ENCODE peak calls at places on chromosomes 1 and 21, in six cellular contexts. One of them, this sample, is unnamed. For H3K4me1, the result is how much of the 10 kb centered on the place peaks cover.

GRCh38 chr1:66283583-66284041 is 250.3 kb upstream of the SGIP1 start:
- DNase-seq in thoracic aorta: no peak
- DNase-seq in uterus: no peak
- DNase-seq in astrocyte: peak
- DNase-seq in left ventricle myocardium inferior: no peak
- DNase-seq in HCT116: no peak
- DNase-seq in this sample: peak

GRCh38 chr1:147641695-147642592 is 28.4 kb downstream of the ACP6 start:
- DNase-seq in thoracic aorta: peak
- DNase-seq in uterus: peak
- DNase-seq in astrocyte: peak
- DNase-seq in left ventricle myocardium inferior: no peak
- DNase-seq in HCT116: peak
- DNase-seq in this sample: peak

GRCh38 chr1:200154069-200154767 is 126.7 kb downstream of the NR5A2 start:
- DNase-seq in thoracic aorta: no peak
- DNase-seq in uterus: no peak
- DNase-seq in astrocyte: peak
- DNase-seq in left ventricle myocardium inferior: no peak
- DNase-seq in HCT116: no peak
- DNase-seq in this sample: peak

GRCh38 chr21:15592271-15592860 is 137.4 kb upstream of the USP25 start:
- DNase-seq in thoracic aorta: no peak
- DNase-seq in uterus: no peak
- DNase-seq in astrocyte: peak
- DNase-seq in left ventricle myocardium inferior: no peak
- DNase-seq in HCT116: peak
- DNase-seq in this sample: no peak

GRCh38 chr1:169601096-169601881 is 15.0 kb upstream of the F5 start:
- DNase-seq in thoracic aorta: no peak
- DNase-seq in uterus: no peak
- DNase-seq in astrocyte: peak
- DNase-seq in left ventricle myocardium inferior: no peak
- DNase-seq in HCT116: no peak
- DNase-seq in this sample: no peak

GRCh38 chr1:51671527-51672325 is 54.8 kb downstream of the OSBPL9 start:
- DNase-seq in thoracic aorta: no peak
- DNase-seq in uterus: no peak
- DNase-seq in astrocyte: peak
- DNase-seq in left ventricle myocardium inferior: no peak
- DNase-seq in HCT116: no peak
- DNase-seq in this sample: no peak

GRCh38 chr1:31736675-31737074 is 27.5 kb downstream of the ADGRB2 start:
- DNase-seq in thoracic aorta: no peak
- DNase-seq in uterus: no peak
- DNase-seq in astrocyte: no peak
- DNase-seq in left ventricle myocardium inferior: no peak
- DNase-seq in HCT116: no peak
- DNase-seq in this sample: no peak

GRCh38 chr1:12516741-12517140 is 101.3 kb downstream of the DHRS3 start:
- DNase-seq in thoracic aorta: no peak
- DNase-seq in uterus: no peak
- DNase-seq in astrocyte: no peak
- DNase-seq in left ventricle myocardium inferior: no peak
- DNase-seq in HCT116: no peak
- DNase-seq in this sample: no peak

GRCh38 chr1:87348346-87349019 is 19.8 kb downstream of the LMO4 start:
- DNase-seq in thoracic aorta: no peak
- DNase-seq in uterus: no peak
- DNase-seq in astrocyte: no peak
- DNase-seq in left ventricle myocardium inferior: no peak
- DNase-seq in HCT116: no peak
- DNase-seq in this sample: no peak

GRCh38 chr1:14787604-14788003 is 189.1 kb downstream of the KAZN start:
- DNase-seq in thoracic aorta: no peak
- DNase-seq in uterus: no peak
- DNase-seq in astrocyte: no peak
- DNase-seq in left ventricle myocardium inferior: no peak
- DNase-seq in HCT116: no peak
- DNase-seq in this sample: peak

GRCh38 chr1:65948609-65949229 is 156.0 kb downstream of the PDE4B start:
- DNase-seq in thoracic aorta: no peak
- DNase-seq in uterus: peak
- DNase-seq in astrocyte: peak
- DNase-seq in left ventricle myocardium inferior: no peak
- DNase-seq in HCT116: peak
- DNase-seq in this sample: no peak

GRCh38 chr1:15540201-15540600 is 13.6 kb downstream of the DNAJC16 start:
- DNase-seq in thoracic aorta: no peak
- DNase-seq in uterus: no peak
- DNase-seq in astrocyte: peak
- DNase-seq in left ventricle myocardium inferior: no peak
- DNase-seq in HCT116: no peak
- DNase-seq in this sample: no peak

GRCh38 chr1:37020653-37021277 is 13.6 kb downstream of the GRIK3 start:
- DNase-seq in thoracic aorta: no peak
- DNase-seq in uterus: no peak
- DNase-seq in astrocyte: no peak
- DNase-seq in left ventricle myocardium inferior: no peak
- DNase-seq in HCT116: no peak
- DNase-seq in this sample: no peak

GRCh38 chr1:202244841-202245261 is 51.3 kb downstream of the LGR6 start:
- DNase-seq in thoracic aorta: no peak
- DNase-seq in uterus: no peak
- DNase-seq in astrocyte: no peak
- DNase-seq in left ventricle myocardium inferior: no peak
- DNase-seq in HCT116: no peak
- DNase-seq in this sample: no peak

GRCh38 chr1:43671626-43672330 is 21.8 kb downstream of the KDM4A start:
- DNase-seq in thoracic aorta: no peak
- DNase-seq in uterus: no peak
- DNase-seq in astrocyte: peak
- DNase-seq in left ventricle myocardium inferior: no peak
- DNase-seq in HCT116: no peak
- DNase-seq in this sample: peak

GRCh38 chr1:59901770-59902388 is 24.7 kb downstream of the CYP2J2 start:
- DNase-seq in thoracic aorta: no peak
- DNase-seq in uterus: no peak
- DNase-seq in astrocyte: peak
- DNase-seq in left ventricle myocardium inferior: no peak
- DNase-seq in HCT116: no peak
- DNase-seq in this sample: no peak

GRCh38 chr1:71157151-71157550 is 76.3 kb upstream of the ZRANB2 start:
- DNase-seq in thoracic aorta: no peak
- DNase-seq in uterus: no peak
- DNase-seq in astrocyte: no peak
- DNase-seq in left ventricle myocardium inferior: no peak
- DNase-seq in HCT116: no peak
- DNase-seq in this sample: no peak

GRCh38 chr1:160681067-160681890 is 30.3 kb downstream of the CD48 start:
- DNase-seq in thoracic aorta: no peak
- DNase-seq in uterus: peak
- DNase-seq in astrocyte: no peak
- DNase-seq in left ventricle myocardium inferior: peak
- DNase-seq in HCT116: peak
- DNase-seq in this sample: peak

DNA sequence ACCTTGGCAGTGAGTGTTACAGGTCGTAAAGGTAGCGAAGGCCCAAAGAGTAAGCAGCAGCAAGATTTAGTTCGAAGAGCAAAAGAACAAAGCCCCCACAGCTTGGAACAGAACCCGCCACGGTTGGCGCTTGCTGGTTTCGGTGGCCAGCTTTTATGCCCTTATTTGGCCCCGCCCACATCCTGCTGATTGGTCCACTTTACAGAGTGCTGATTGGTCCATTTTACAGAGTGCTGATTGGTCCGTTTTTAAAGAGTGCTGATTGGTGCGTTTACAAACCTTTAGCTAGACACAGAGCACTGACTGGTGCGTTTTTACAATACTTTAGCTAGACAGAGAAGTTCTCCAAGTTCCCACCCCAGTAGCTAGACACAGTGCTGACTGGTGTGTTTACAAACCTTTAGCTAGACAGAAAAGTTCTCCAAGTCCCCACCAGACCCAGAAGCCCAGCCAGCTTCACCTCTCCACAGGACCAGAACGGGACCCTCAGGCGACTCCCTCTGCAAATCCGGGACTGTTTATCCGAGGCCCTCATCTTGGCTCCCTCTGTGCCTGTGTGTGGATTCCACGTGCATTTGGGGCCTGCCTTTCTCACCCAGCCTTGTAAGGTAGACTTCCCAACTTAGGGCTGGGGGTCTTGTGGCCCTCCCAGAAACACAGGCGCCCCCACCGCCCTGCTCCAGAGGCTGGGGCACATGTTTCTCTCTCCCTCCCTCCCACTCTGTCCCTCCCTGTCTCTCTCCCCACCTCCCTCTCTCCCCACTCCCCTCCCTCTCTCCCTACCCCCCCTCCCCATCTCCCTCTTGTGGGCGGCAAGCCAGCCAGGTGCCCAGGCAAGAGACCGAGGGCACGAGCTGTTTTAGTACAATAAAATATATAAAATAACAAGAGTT is 12.6 kb downstream of the FTCD start:
- DNase-seq in thoracic aorta: no peak
- DNase-seq in uterus: peak
- DNase-seq in astrocyte: no peak
- DNase-seq in left ventricle myocardium inferior: no peak
- DNase-seq in HCT116: no peak
- DNase-seq in this sample: no peak
- TF ChIP-seq CTCF in thoracic aorta: no peak
- TF ChIP-seq CTCF in uterus: no peak
- TF ChIP-seq CTCF in astrocyte: no peak
- TF ChIP-seq CTCF in left ventricle myocardium inferior: no peak
- TF ChIP-seq CTCF in HCT116: no peak
- TF ChIP-seq CTCF in this sample: no peak

DNA sequence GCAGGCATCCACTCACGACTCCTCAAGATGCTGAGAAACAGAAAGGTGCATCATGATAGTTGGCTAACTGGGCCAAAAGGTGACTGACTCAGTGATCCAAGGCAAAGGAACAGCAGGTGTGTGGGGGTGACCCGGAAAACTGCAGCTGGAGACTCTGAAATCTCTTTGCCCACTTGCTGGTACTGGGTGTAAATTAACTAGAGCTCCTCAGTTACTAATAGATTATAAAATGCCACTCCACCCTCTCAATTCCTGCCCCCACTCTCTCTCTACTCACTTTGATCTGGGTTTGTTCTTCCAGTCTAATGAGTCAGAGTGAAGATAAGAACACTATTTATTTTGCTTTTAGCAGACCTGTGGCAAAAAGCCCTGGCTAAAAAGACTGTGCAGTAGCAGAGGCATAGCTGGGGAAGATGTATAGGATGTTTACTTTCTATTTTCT is 7.2 kb upstream of the PIGC start:
- DNase-seq in thoracic aorta: no peak
- DNase-seq in uterus: no peak
- DNase-seq in astrocyte: peak
- DNase-seq in left ventricle myocardium inferior: no peak
- DNase-seq in HCT116: no peak
- DNase-seq in this sample: no peak
- H3K27ac ChIP-seq in thoracic aorta: no peak
- H3K27ac ChIP-seq in uterus: no peak
- H3K27ac ChIP-seq in astrocyte: no peak
- H3K27ac ChIP-seq in left ventricle myocardium inferior: peak
- H3K27ac ChIP-seq in HCT116: no peak
- H3K27ac ChIP-seq in this sample: no peak

DNA sequence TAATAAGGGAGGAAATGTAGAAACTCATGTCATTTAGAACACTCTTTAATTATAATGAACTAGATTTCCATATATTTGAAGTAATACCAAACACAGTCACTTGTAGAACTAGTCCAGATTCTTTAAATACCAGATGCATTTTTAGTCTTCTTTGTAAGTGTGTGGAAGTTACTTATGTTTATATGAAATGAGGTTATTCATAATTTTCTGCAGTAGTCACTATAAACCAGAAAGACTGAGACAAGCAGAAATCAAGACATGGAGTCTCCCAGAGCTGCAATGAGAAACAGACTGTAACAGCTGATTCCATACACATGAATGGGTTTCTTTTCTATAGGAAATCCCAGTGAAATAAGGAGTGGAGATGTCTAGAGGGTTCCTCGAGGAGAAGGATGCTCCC is 216.6 kb upstream of the ZP4 start:
- DNase-seq in thoracic aorta: no peak
- DNase-seq in uterus: no peak
- DNase-seq in astrocyte: peak
- DNase-seq in left ventricle myocardium inferior: no peak
- DNase-seq in HCT116: no peak
- DNase-seq in this sample: no peak
- H3K4me1 ChIP-seq in thoracic aorta: under half
- H3K4me1 ChIP-seq in uterus: under half
- H3K4me1 ChIP-seq in astrocyte: under half
- H3K4me1 ChIP-seq in left ventricle myocardium inferior: under half
- H3K4me1 ChIP-seq in HCT116: under half
- H3K4me1 ChIP-seq in this sample: under half

GRCh38 chr1:25486602-25487001 is 55.9 kb downstream of the MACO1 start:
- DNase-seq in thoracic aorta: no peak
- DNase-seq in uterus: no peak
- DNase-seq in astrocyte: peak
- DNase-seq in left ventricle myocardium inferior: no peak
- DNase-seq in HCT116: no peak
- DNase-seq in this sample: no peak
- TF ChIP-seq CTCF in thoracic aorta: no peak
- TF ChIP-seq CTCF in uterus: no peak
- TF ChIP-seq CTCF in astrocyte: peak
- TF ChIP-seq CTCF in left ventricle myocardium inferior: no peak
- TF ChIP-seq CTCF in HCT116: no peak
- TF ChIP-seq CTCF in this sample: peak

GRCh38 chr1:46465981-46466476 is 23.6 kb upstream of the DMBX1 start:
- DNase-seq in thoracic aorta: no peak
- DNase-seq in uterus: no peak
- DNase-seq in astrocyte: no peak
- DNase-seq in left ventricle myocardium inferior: no peak
- DNase-seq in HCT116: no peak
- DNase-seq in this sample: no peak
- H3K27ac ChIP-seq in thoracic aorta: no peak
- H3K27ac ChIP-seq in uterus: no peak
- H3K27ac ChIP-seq in astrocyte: no peak
- H3K27ac ChIP-seq in left ventricle myocardium inferior: no peak
- H3K27ac ChIP-seq in HCT116: no peak
- H3K27ac ChIP-seq in this sample: no peak

GRCh38 chr1:218374972-218375371 is 29.8 kb downstream of the TGFB2 start:
- DNase-seq in thoracic aorta: no peak
- DNase-seq in uterus: no peak
- DNase-seq in astrocyte: peak
- DNase-seq in left ventricle myocardium inferior: no peak
- DNase-seq in HCT116: no peak
- DNase-seq in this sample: peak
- H3K4me1 ChIP-seq in thoracic aorta: under half
- H3K4me1 ChIP-seq in uterus: under half
- H3K4me1 ChIP-seq in astrocyte: half or more
- H3K4me1 ChIP-seq in left ventricle myocardium inferior: half or more
- H3K4me1 ChIP-seq in HCT116: under half
- H3K4me1 ChIP-seq in this sample: half or more

GRCh38 chr21:38333290-38334272 is 76.8 kb downstream of the KCNJ15 start:
- DNase-seq in thoracic aorta: no peak
- DNase-seq in uterus: no peak
- DNase-seq in astrocyte: no peak
- DNase-seq in left ventricle myocardium inferior: peak
- DNase-seq in HCT116: no peak
- DNase-seq in this sample: no peak
- TF ChIP-seq CTCF in thoracic aorta: no peak
- TF ChIP-seq CTCF in uterus: no peak
- TF ChIP-seq CTCF in astrocyte: peak
- TF ChIP-seq CTCF in left ventricle myocardium inferior: peak
- TF ChIP-seq CTCF in HCT116: no peak
- TF ChIP-seq CTCF in this sample: peak

This sample was measured in foreskin keratinocyte.